ENCODE peak calls at places on chromosomes 4 and X, in four cellular contexts. V is left ventricle myocardium inferior, B is adipocyte, N is esophagus squamous epithelium. P is an unnamed sample.

GRCh38 chr4:140277576-140277975 is 95.9 kb upstream of the SCOC start:
- DNase-seq in V (no peak), B (peak; percentile 32), N (no peak), P (no peak)

GRCh38 chr4:89152972-89153371 is 41.6 kb downstream of the TIGD2 start:
- DNase-seq in N (no peak), V (no peak), B (no peak), P (no peak)

GRCh38 chr4:117385531-117385930 is 300.2 kb upstream of the TRAM1L1 start:
- DNase-seq in N (no peak), B (peak; percentile 6), V (no peak), P (no peak)

GRCh38 chrX:83630662-83631061 is 122.6 kb downstream of the POU3F4 start:
- DNase-seq in V (no peak), B (no peak), N (no peak), P (no peak)

GRCh38 chr4:128186623-128187022 is 101.0 kb downstream of the PGRMC2 start:
- DNase-seq in N (no peak), V (no peak), B (no peak), P (no peak)

GRCh38 chrX:30865020-30865419 is 24.0 kb downstream of the TAB3 start:
- DNase-seq in V (no peak), B (no peak), N (no peak), P (no peak)

GRCh38 chrX:152177052-152177451 is 38.7 kb upstream of the MAGEA10 start:
- DNase-seq in V (no peak), B (no peak), N (no peak), P (no peak)

GRCh38 chr4:53459548-53459947 is 82.1 kb downstream of the FIP1L1 start:
- DNase-seq in N (no peak), V (no peak), B (peak; percentile 61), P (no peak)

GRCh38 chr4:184420402-184420801 is 53.9 kb downstream of the IRF2 start:
- DNase-seq in B (no peak), N (no peak), V (no peak), P (no peak)

GRCh38 chr4:3833326-3833989 is 67.3 kb downstream of the ADRA2C start:
- DNase-seq in B (no peak), N (no peak), V (peak; percentile 5), P (no peak)

GRCh38 chr4:77697860-77698599 is 92.4 kb downstream of the CXCL13 start:
- DNase-seq in V (no peak), B (peak; percentile 59), N (no peak), P (no peak)

GRCh38 chr4:168541608-168541953 is 44.7 kb downstream of the PALLD start:
- DNase-seq in B (peak; percentile 63), N (no peak), V (no peak), P (no peak)

GRCh38 chr4:155604718-155605601 is 61.7 kb upstream of the GUCY1A1 start:
- DNase-seq in B (peak; percentile 96), V (no peak), N (no peak), P (no peak)

GRCh38 chr4:75939890-75940691 is 722 bp downstream of the NAAA start:
- DNase-seq in N (peak; percentile 51), B (peak; percentile 75), V (peak; percentile 80), P (peak; percentile 80)

GRCh38 chrX:103276581-103277002 is at the start of gene TCEAL5:
- DNase-seq in B (no peak), N (no peak), V (no peak), P (no peak)

GRCh38 chrX:41332005-41332404 is 2.0 kb upstream of the DDX3X start:
- DNase-seq in V (no peak), B (no peak), N (no peak), P (no peak)

GRCh38 chrX:113959912-113960626 is 623.8 kb upstream of the HTR2C start:
- DNase-seq in N (no peak), V (no peak), B (no peak), P (no peak)

GRCh38 chr4:139207247-139207646 is 30.2 kb upstream of the ELF2 start:
- DNase-seq in N (no peak), B (no peak), V (no peak), P (no peak)

GRCh38 chr4:102174800-102175199 is 170.5 kb downstream of the SLC39A8 start:
- DNase-seq in V (no peak), B (peak; percentile 73), N (no peak), P (no peak)

GRCh38 chr4:971670-972500 is 1.5 kb downstream of the DGKQ start:
- DNase-seq in B (no peak), N (no peak), V (no peak), P (no peak)

GRCh38 chr4:76688737-76689078 is 209.2 kb downstream of the SOWAHB start:
- DNase-seq in V (no peak), N (no peak), B (peak; percentile 58), P (no peak)

GRCh38 chrX:154547245-154548027 is at the start of gene IKBKG:
- DNase-seq in N (peak; percentile 63), V (peak; percentile 88), B (peak; percentile 92), P (peak; percentile 91)

GRCh38 chrX:53280703-53281320 is 572 bp downstream of the IQSEC2 start:
- DNase-seq in V (peak; percentile 71), N (no peak), B (peak; percentile 50), P (peak; percentile 58)

GRCh38 chr4:82614868-82615449 is 53.2 kb upstream of the TMEM150C start:
- DNase-seq in V (no peak), N (no peak), B (no peak), P (no peak)

GRCh38 chr4:27040351-27040750 is 179.7 kb downstream of the STIM2 start:
- DNase-seq in N (no peak), B (no peak), V (no peak), P (no peak)

GRCh38 chr4:88195666-88196365 is 37.4 kb upstream of the ABCG2 start:
- DNase-seq in V (no peak), B (no peak), N (no peak), P (no peak)

GRCh38 chrX:1401611-1402430 is 9.9 kb upstream of the SLC25A6 start:
- DNase-seq in N (no peak), V (peak; percentile 12), B (no peak), P (no peak)

GRCh38 chr4:1651609-1652008 is 32.5 kb downstream of the FAM53A start:
- DNase-seq in B (no peak), V (no peak), N (no peak), P (no peak)

GRCh38 chr4:75099321-75099720 is 166.4 kb downstream of the PARM1 start:
- DNase-seq in V (no peak), N (no peak), B (no peak), P (no peak)

GRCh38 chrX:15930585-15930984 is 76.0 kb upstream of the AP1S2 start:
- DNase-seq in N (no peak), V (no peak), B (peak; percentile 51), P (no peak)

GRCh38 chr4:155514628-155515027 is 137.9 kb upstream of the MAP9 start:
- DNase-seq in B (no peak), N (no peak), V (no peak), P (no peak)

GRCh38 chrX:40146471-40147398 is 49.0 kb upstream of the BCOR start:
- DNase-seq in V (no peak), N (no peak), B (peak; percentile 66), P (no peak)

GRCh38 chrX:66635360-66635759 is 3.5 kb downstream of the EDA2R start:
- DNase-seq in N (no peak), B (peak; percentile 75), V (no peak), P (no peak)

GRCh38 chr4:111854494-111855087 is 290.7 kb upstream of the FAM241A start:
- DNase-seq in B (peak; percentile 74), N (no peak), V (no peak), P (peak; percentile 4)

GRCh38 chr4:13872145-13872544 is 244.6 kb upstream of the BOD1L1 start:
- DNase-seq in V (no peak), B (no peak), N (no peak), P (no peak)

DNA sequence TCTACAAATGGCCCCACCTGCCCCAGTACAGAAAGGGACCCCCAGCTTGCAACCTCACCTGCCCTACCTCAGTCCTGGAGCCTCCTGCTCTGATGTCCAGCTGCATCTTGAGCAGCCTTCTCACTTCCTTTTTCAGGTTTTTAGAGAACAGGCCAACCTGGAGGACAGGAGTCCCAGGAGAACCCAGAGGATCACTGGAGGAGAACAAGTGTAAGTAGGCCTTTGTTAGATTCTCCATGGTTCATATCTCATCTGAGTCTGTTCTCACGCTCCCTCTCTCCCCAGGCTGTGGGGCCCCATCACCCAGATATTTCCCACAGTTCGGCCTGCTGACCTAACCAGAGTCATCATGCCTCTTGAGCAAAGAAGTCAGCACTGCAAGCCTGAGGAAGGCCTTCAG is 3.6 kb downstream of the MAGEA11 start:
- DNase-seq in N (no peak), V (no peak), B (no peak), P (no peak)
- H3K4me3 ChIP-seq in N (no peak overlapping the region), V (no peak overlapping the region), B (no peak overlapping the region), P (no peak overlapping the region)

GRCh38 chr4:113292371-113293042 is 243.1 kb downstream of the ANK2 start:
- DNase-seq in B (no peak), N (no peak), V (peak; percentile 37), P (peak; percentile 40)

GRCh38 chr4:113288691-113289090 is 239.2 kb downstream of the ANK2 start:
- DNase-seq in V (no peak), N (no peak), B (peak; percentile 3), P (no peak)

GRCh38 chr4:113288257-113288656 is 238.8 kb downstream of the ANK2 start:
- DNase-seq in V (no peak), B (no peak), N (no peak), P (no peak)

GRCh38 chr4:113290666-113291065 is 241.2 kb downstream of the ANK2 start:
- DNase-seq in B (no peak), N (no peak), V (no peak), P (no peak)

DNA sequence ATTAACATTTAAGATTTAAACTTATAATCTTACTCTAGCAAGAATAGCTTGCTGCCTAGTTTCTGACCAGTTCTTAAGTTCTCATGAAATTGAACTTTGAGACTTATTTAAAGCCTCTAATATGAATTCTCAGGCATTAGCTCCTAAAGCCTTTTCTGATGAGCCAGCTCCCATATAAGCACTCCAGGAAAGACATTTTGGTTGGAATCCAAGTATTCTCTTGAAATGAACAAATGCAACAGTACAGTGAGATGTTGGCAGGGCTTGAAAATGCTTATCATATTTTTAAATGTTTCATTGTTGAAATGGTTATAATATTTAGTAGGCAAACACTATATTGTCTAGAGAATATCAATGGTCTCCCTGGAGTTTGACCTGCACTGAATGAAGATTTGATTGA is 240.3 kb downstream of the ANK2 start:
- DNase-seq in N (no peak), B (peak; percentile 83), V (no peak), P (no peak)
- H3K4me1 ChIP-seq in N (peaks cover 14% of the 10 kb centered on the region), B (peaks cover 49% of the 10 kb centered on the region), V (peaks cover 32% of the 10 kb centered on the region), P (no peaks in the 10 kb centered on the region)

DNA sequence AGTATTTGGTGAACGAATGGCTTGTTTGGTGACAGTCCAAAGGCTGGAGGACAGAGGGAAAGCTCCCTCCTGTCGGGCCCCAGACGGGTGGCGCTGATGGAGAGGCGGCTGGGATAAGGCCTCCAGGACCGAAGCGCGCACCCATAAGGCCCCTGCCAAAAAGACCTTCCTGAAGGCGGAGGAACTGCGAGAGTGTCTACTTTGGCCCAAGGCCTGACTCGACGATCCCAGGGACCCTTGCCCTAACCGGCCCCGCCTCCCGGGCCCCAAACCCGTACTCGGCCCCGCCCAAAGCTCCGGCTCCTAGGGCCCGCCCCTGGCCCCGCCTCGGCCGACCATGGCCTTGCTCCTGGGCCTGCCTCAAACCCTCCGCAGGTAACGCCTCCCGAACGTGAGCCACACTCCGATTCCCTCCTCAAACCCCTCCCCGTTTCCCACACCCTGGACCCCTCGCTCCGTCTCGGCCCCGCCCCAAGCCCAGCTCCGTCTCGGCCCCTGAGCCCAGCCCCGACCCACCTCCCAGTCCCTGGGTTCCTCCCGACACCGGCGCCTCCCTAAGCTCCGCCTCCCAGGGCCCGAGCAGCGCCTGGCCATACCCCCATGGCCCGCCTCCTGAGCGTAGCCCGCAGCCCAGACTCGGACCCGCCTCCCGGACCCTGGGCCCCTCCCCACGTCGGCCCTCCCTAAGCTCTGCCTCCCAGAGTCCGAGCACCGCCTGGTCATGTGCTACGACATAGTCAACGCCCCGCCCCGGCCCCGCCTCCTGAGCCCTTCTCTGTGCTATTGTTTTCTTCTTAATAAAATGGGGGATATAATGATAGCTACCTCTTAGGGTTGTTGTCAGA is 90.0 kb upstream of the DRD5 start:
- DNase-seq in B (peak; percentile 25), N (peak; percentile 67), V (peak; percentile 97), P (peak; percentile 97)
- H3K4me3 ChIP-seq in B (peak overlapping the region; percentile 81), N (peak overlapping the region; percentile 58), V (peak overlapping the region; percentile 77), P (peak overlapping the region; percentile 55)

GRCh38 chrX:10112510-10112909 is 44.3 kb upstream of the CLCN4 start:
- DNase-seq in B (no peak), V (no peak), N (no peak), P (no peak)
- H3K4me1 ChIP-seq in B (no peaks in the 10 kb centered on the region), V (peaks cover 53% of the 10 kb centered on the region), N (peaks cover 49% of the 10 kb centered on the region), P (peaks cover 25% of the 10 kb centered on the region)